ENCODE peak calls at places on chromosomes 11 and 22, in eight cellular contexts. U is sigmoid colon, N is left cardiac atrium, J is EH, K is cerebellum, A is HCT116, R is aorta, I is T-helper 9 cell. E is an unnamed sample.

GRCh38 chr11:112751312-112751711 is 209.9 kb upstream of the NCAM1 start:
- DNase-seq in J (no peak), A (no peak), U (peak), I (no peak), N (peak), K (peak), R (no peak), E (no peak)

GRCh38 chr22:26471522-26471921 is 12.1 kb downstream of the HPS4 start:
- DNase-seq in N (no peak), U (no peak), I (no peak), A (peak), R (no peak), J (peak), K (peak), E (no peak)

GRCh38 chr11:79087238-79087956 is 353.4 kb downstream of the TENM4 start:
- DNase-seq in J (peak), A (no peak), N (no peak), R (no peak), I (no peak), U (no peak), K (no peak), E (no peak)

GRCh38 chr22:37818397-37819099 is 4.6 kb upstream of the GALR3 start:
- DNase-seq in R (peak), N (peak), J (peak), A (no peak), I (peak), K (no peak), U (peak), E (no peak)

GRCh38 chr22:46777609-46777970 is 15.1 kb downstream of the TBC1D22A start:
- DNase-seq in J (no peak), K (no peak), N (peak), I (no peak), R (peak), A (no peak), U (no peak), E (peak)

GRCh38 chr11:66782726-66783125 is 53.7 kb upstream of the SPTBN2 start:
- DNase-seq in U (no peak), I (no peak), N (no peak), R (no peak), K (no peak), J (peak), A (no peak), E (no peak)

GRCh38 chr11:36130401-36130800 is 158.8 kb downstream of the COMMD9 start:
- DNase-seq in R (no peak), K (no peak), A (no peak), N (no peak), J (peak), I (no peak), U (no peak), E (no peak)

GRCh38 chr11:46808804-46809431 is 37.2 kb downstream of the CKAP5 start:
- DNase-seq in R (no peak), N (no peak), J (peak), K (no peak), A (peak), I (no peak), U (no peak), E (no peak)

GRCh38 chr22:22110548-22111266 is 128.1 kb upstream of the TOP3B start:
- DNase-seq in A (peak), J (peak), K (peak), U (no peak), I (peak), N (peak), R (peak), E (no peak)

GRCh38 chr22:41731609-41732008 is 32.3 kb downstream of the MEI1 start:
- DNase-seq in R (no peak), J (no peak), A (no peak), K (no peak), U (no peak), N (no peak), I (no peak), E (no peak)

GRCh38 chr22:41380993-41381328 is 781 bp upstream of the TEF start:
- DNase-seq in N (peak), A (peak), U (peak), J (peak), I (no peak), K (no peak), R (peak), E (peak)

GRCh38 chr11:100676901-100677300 is 10.2 kb upstream of the ARHGAP42 start:
- DNase-seq in A (peak), J (no peak), U (no peak), N (no peak), K (no peak), R (no peak), I (no peak), E (no peak)

GRCh38 chr11:43580735-43581369 is 99.7 kb upstream of the HSD17B12 start:
- DNase-seq in J (peak), U (no peak), R (no peak), I (no peak), K (peak), A (no peak), N (no peak), E (no peak)

GRCh38 chr22:40055143-40055926 is 60.6 kb downstream of the FAM83F start:
- DNase-seq in U (no peak), K (no peak), R (no peak), J (no peak), N (no peak), A (no peak), I (no peak), E (no peak)

E was measured in tibial nerve.